ENCODE peak calls at places on chromosomes 3 and 15, in four cellular contexts. One of them, this sample, is unnamed.

GRCh38 chr3:160125188-160125587 is 100.0 kb upstream of the C3orf80 start:
- DNase-seq in A549: no peak
- DNase-seq in HepG2: no peak
- DNase-seq in IMR-90: no peak
- DNase-seq in this sample: no peak

GRCh38 chr3:36837089-36837488 is 72.7 kb upstream of the DCLK3 start:
- DNase-seq in HepG2: no peak
- DNase-seq in A549: no peak
- DNase-seq in IMR-90: no peak
- DNase-seq in this sample: no peak

GRCh38 chr15:98997312-98997711 is 10.3 kb downstream of the PGPEP1L start:
- DNase-seq in HepG2: no peak
- DNase-seq in A549: no peak
- DNase-seq in IMR-90: no peak
- DNase-seq in this sample: no peak

GRCh38 chr3:64223809-64224570 is 1.3 kb downstream of the PRICKLE2 start:
- DNase-seq in IMR-90: peak
- DNase-seq in HepG2: no peak
- DNase-seq in A549: no peak
- DNase-seq in this sample: no peak

GRCh38 chr3:110126065-110126464 is 788.7 kb upstream of the DPPA4 start:
- DNase-seq in IMR-90: peak
- DNase-seq in A549: no peak
- DNase-seq in HepG2: no peak
- DNase-seq in this sample: no peak

GRCh38 chr3:29083081-29083480 is 197.8 kb upstream of the RBMS3 start:
- DNase-seq in IMR-90: no peak
- DNase-seq in HepG2: no peak
- DNase-seq in A549: no peak
- DNase-seq in this sample: no peak

GRCh38 chr3:31106204-31106603 is 211.7 kb upstream of the GADL1 start:
- DNase-seq in HepG2: peak
- DNase-seq in A549: no peak
- DNase-seq in IMR-90: peak
- DNase-seq in this sample: no peak

GRCh38 chr15:70415330-70415884 is 317.7 kb upstream of the TLE3 start:
- DNase-seq in HepG2: no peak
- DNase-seq in A549: no peak
- DNase-seq in IMR-90: no peak
- DNase-seq in this sample: no peak

GRCh38 chr15:99076555-99077308 is 28.1 kb upstream of the SYNM start:
- DNase-seq in HepG2: peak
- DNase-seq in IMR-90: peak
- DNase-seq in A549: peak
- DNase-seq in this sample: peak

GRCh38 chr3:30611613-30612421 is 5.4 kb downstream of the TGFBR2 start:
- DNase-seq in HepG2: no peak
- DNase-seq in IMR-90: peak
- DNase-seq in A549: peak
- DNase-seq in this sample: no peak

GRCh38 chr15:85597155-85597815 is 197.4 kb downstream of the KLHL25 start:
- DNase-seq in HepG2: no peak
- DNase-seq in IMR-90: no peak
- DNase-seq in A549: no peak
- DNase-seq in this sample: no peak

GRCh38 chr3:66499881-66500574 is 794 bp downstream of the LRIG1 start:
- DNase-seq in HepG2: no peak
- DNase-seq in A549: peak
- DNase-seq in IMR-90: peak
- DNase-seq in this sample: peak

GRCh38 chr3:131735121-131735520 is 232.3 kb upstream of the MRPL3 start:
- DNase-seq in HepG2: no peak
- DNase-seq in A549: no peak
- DNase-seq in IMR-90: no peak
- DNase-seq in this sample: no peak

GRCh38 chr3:177569823-177570657 is 372.8 kb upstream of the TBL1XR1 start:
- DNase-seq in A549: no peak
- DNase-seq in HepG2: no peak
- DNase-seq in IMR-90: no peak
- DNase-seq in this sample: no peak

GRCh38 chr15:69086427-69087205 is 72.1 kb downstream of the NOX5 start:
- DNase-seq in HepG2: no peak
- DNase-seq in IMR-90: no peak
- DNase-seq in A549: no peak
- DNase-seq in this sample: no peak

GRCh38 chr3:32160706-32161105 is 54.3 kb downstream of the GPD1L start:
- DNase-seq in A549: no peak
- DNase-seq in HepG2: no peak
- DNase-seq in IMR-90: no peak
- DNase-seq in this sample: no peak

GRCh38 chr15:64334530-64334929 is 21.4 kb downstream of the CSNK1G1 start:
- DNase-seq in IMR-90: no peak
- DNase-seq in HepG2: no peak
- DNase-seq in A549: no peak
- DNase-seq in this sample: peak

GRCh38 chr3:147941984-147942383 is 532.8 kb downstream of the ZIC1 start:
- DNase-seq in HepG2: no peak
- DNase-seq in IMR-90: no peak
- DNase-seq in A549: no peak
- DNase-seq in this sample: no peak

GRCh38 chr3:156816091-156816793 is 9.9 kb upstream of the LEKR1 start:
- DNase-seq in A549: no peak
- DNase-seq in IMR-90: peak
- DNase-seq in HepG2: no peak
- DNase-seq in this sample: no peak

GRCh38 chr3:128415110-128415772 is 51.4 kb downstream of the DNAJB8 start:
- DNase-seq in HepG2: no peak
- DNase-seq in IMR-90: no peak
- DNase-seq in A549: no peak
- DNase-seq in this sample: peak

GRCh38 chr15:35547775-35548364 is 1.9 kb upstream of the DPH6 start:
- DNase-seq in HepG2: no peak
- DNase-seq in IMR-90: no peak
- DNase-seq in A549: no peak
- DNase-seq in this sample: peak

GRCh38 chr15:69244798-69245197 is 53.9 kb upstream of the PAQR5 start:
- DNase-seq in A549: no peak
- DNase-seq in IMR-90: peak
- DNase-seq in HepG2: no peak
- DNase-seq in this sample: no peak

GRCh38 chr15:77455696-77456293 is 35.1 kb downstream of the HMG20A start:
- DNase-seq in HepG2: no peak
- DNase-seq in IMR-90: peak
- DNase-seq in A549: no peak
- DNase-seq in this sample: no peak

GRCh38 chr3:24496529-24497482 is 2.2 kb upstream of the THRB start:
- DNase-seq in A549: peak
- DNase-seq in IMR-90: peak
- DNase-seq in HepG2: peak
- DNase-seq in this sample: peak

GRCh38 chr3:78610462-78611125 is 1157.2 kb downstream of the ROBO1 start:
- DNase-seq in A549: no peak
- DNase-seq in HepG2: no peak
- DNase-seq in IMR-90: no peak
- DNase-seq in this sample: no peak

GRCh38 chr3:78613366-78614008 is 1154.3 kb downstream of the ROBO1 start:
- DNase-seq in IMR-90: no peak
- DNase-seq in A549: no peak
- DNase-seq in HepG2: no peak
- DNase-seq in this sample: no peak
- TF ChIP-seq MAZ in IMR-90: no peak
- TF ChIP-seq MAZ in A549: no peak
- TF ChIP-seq MAZ in HepG2: no peak
- TF ChIP-seq MAZ in this sample: no peak

GRCh38 chr3:50319872-50320625 is 2.5 kb downstream of the HYAL2 start:
- DNase-seq in A549: no peak
- DNase-seq in HepG2: no peak
- DNase-seq in IMR-90: no peak
- DNase-seq in this sample: no peak
- TF ChIP-seq MAZ in A549: no peak
- TF ChIP-seq MAZ in HepG2: no peak
- TF ChIP-seq MAZ in IMR-90: no peak
- TF ChIP-seq MAZ in this sample: no peak

DNA sequence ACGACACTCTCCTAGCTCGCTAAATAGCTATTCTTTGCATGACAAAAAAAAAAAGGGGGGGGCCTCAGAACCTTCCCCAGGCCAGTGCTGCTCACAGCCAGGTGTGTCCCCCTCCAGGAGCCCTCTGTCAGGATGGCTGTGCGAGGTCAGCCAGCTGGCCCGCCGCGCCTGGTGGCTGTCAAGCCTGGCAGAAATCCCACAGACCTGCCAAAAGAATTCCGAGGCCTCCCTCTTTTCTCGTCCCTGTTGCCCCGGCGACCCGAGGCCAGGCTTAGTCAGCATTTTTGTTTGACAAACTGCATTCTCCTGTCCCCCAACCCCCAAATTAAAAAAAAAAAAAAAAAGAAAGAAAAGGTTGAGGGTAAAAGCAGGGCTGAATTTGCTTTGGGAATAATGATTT is 61.9 kb downstream of the TM4SF4 start:
- DNase-seq in IMR-90: no peak
- DNase-seq in HepG2: no peak
- DNase-seq in A549: no peak
- DNase-seq in this sample: no peak
- TF ChIP-seq MAZ in IMR-90: no peak
- TF ChIP-seq MAZ in HepG2: no peak
- TF ChIP-seq MAZ in A549: no peak
- TF ChIP-seq MAZ in this sample: no peak

DNA sequence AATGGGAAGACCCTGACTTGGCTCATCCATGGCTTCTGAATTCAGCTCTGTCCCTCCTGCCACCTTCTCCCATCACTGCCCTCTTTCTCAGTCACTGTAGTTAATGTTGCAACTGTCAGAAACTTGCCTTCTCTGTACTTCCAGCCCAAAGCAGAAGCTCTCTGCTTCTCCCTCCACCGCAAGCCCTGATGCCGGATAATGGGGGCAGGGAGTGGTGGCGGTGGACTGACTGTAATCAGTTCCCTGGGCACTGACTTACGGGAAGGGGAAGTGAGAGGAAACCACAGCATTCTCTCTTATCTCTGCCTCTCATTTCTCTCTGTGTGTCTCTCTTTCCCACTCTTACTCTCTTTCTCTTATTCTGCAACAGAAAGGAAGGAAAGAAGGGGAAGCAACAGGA is 10.9 kb downstream of the TNFSF10 start:
- DNase-seq in IMR-90: no peak
- DNase-seq in HepG2: no peak
- DNase-seq in A549: no peak
- DNase-seq in this sample: no peak
- TF ChIP-seq MAZ in IMR-90: no peak
- TF ChIP-seq MAZ in HepG2: no peak
- TF ChIP-seq MAZ in A549: no peak
- TF ChIP-seq MAZ in this sample: peak

GRCh38 chr15:68057758-68058157 is 3.6 kb downstream of the PIAS1 start:
- DNase-seq in IMR-90: no peak
- DNase-seq in HepG2: peak
- DNase-seq in A549: no peak
- DNase-seq in this sample: no peak
- TF ChIP-seq MAZ in IMR-90: no peak
- TF ChIP-seq MAZ in HepG2: no peak
- TF ChIP-seq MAZ in A549: no peak
- TF ChIP-seq MAZ in this sample: no peak